ENCODE peak calls at places on chromosome X, in six cellular contexts. R is HEK293T, F is heart left ventricle, J is T-helper 1 cell, T is A549, C is brain microvascular endothelial cell. G is an unnamed sample.
A peak's percentile ranks its signal among the peaks of the same experiment; 100 is the strongest.

GRCh38 chrX:29043751-29044150 is 456.5 kb downstream of the IL1RAPL1 start:
- DNase-seq in R (no peak), F (no peak), J (no peak), T (no peak), C (no peak), G (no peak)

GRCh38 chrX:40152706-40153334 is 55.1 kb upstream of the BCOR start:
- DNase-seq in R (no peak), F (peak; percentile 76), J (no peak), T (peak; percentile 42), C (no peak), G (peak; percentile 81)

GRCh38 chrX:150502979-150503897 is 65.2 kb upstream of the MTM1 start:
- DNase-seq in R (no peak), F (no peak), J (no peak), T (no peak), C (no peak), G (no peak)

GRCh38 chrX:74613350-74614192 is 853 bp downstream of the RLIM start:
- DNase-seq in R (peak; percentile 25), F (no peak), J (no peak), T (peak; percentile 44), C (peak; percentile 6), G (no peak)

GRCh38 chrX:12721042-12721441 is 70.2 kb upstream of the PRPS2 start:
- DNase-seq in R (peak; percentile 11), F (no peak), J (no peak), T (peak; percentile 2), C (no peak), G (no peak)

GRCh38 chrX:1196436-1196835 is 16.0 kb downstream of the CRLF2 start:
- DNase-seq in R (no peak), F (no peak), J (no peak), T (no peak), C (no peak), G (no peak)

GRCh38 chrX:2608638-2609430 is 82.3 kb upstream of the CD99 start:
- DNase-seq in R (peak; percentile 87), F (peak; percentile 89), J (peak; percentile 73), T (peak; percentile 89), C (peak; percentile 65), G (peak; percentile 87)

GRCh38 chrX:107849747-107850478 is 24.2 kb downstream of the MID2 start:
- DNase-seq in R (peak; percentile 28), F (no peak), J (no peak), T (peak; percentile 14), C (no peak), G (no peak)

GRCh38 chrX:150806827-150807226 is 91.6 kb downstream of the CD99L2 start:
- DNase-seq in R (no peak), F (no peak), J (no peak), T (no peak), C (no peak), G (no peak)

GRCh38 chrX:125293792-125294780 is 25.6 kb upstream of the TEX13C start:
- DNase-seq in R (no peak), F (no peak), J (no peak), T (peak; percentile 21), C (no peak), G (no peak)

GRCh38 chrX:95640226-95640625 is 1044.4 kb upstream of the DIAPH2 start:
- DNase-seq in R (no peak), F (no peak), J (no peak), T (no peak), C (no peak), G (no peak)

GRCh38 chrX:53288173-53288572 is 6.8 kb upstream of the IQSEC2 start:
- DNase-seq in R (no peak), F (peak; percentile 75), J (no peak), T (no peak), C (peak; percentile 6), G (no peak)

GRCh38 chrX:20361890-20362262 is 95.2 kb upstream of the RPS6KA3 start:
- DNase-seq in R (peak; percentile 19), F (no peak), J (no peak), T (peak; percentile 91), C (peak; percentile 65), G (no peak)

GRCh38 chrX:154761977-154762528 is 611 bp upstream of the DKC1 start:
- DNase-seq in R (no peak), F (no peak), J (no peak), T (no peak), C (no peak), G (no peak)

GRCh38 chrX:100600769-100601168 is 16.0 kb downstream of the TNMD start:
- DNase-seq in R (no peak), F (no peak), J (no peak), T (no peak), C (no peak), G (no peak)

GRCh38 chrX:153731845-153732215 is 7.2 kb downstream of the ABCD1 start:
- DNase-seq in R (no peak), F (no peak), J (no peak), T (no peak), C (no peak), G (no peak)

GRCh38 chrX:33183366-33183765 is 28.0 kb downstream of the DMD start:
- DNase-seq in R (peak; percentile 7), F (peak; percentile 56), J (no peak), T (no peak), C (peak; percentile 77), G (peak; percentile 53)

GRCh38 chrX:10146350-10146749 is 10.4 kb upstream of the CLCN4 start:
- DNase-seq in R (no peak), F (no peak), J (no peak), T (no peak), C (no peak), G (no peak)

GRCh38 chrX:53186363-53186762 is 38.6 kb downstream of the KDM5C start:
- DNase-seq in R (no peak), F (no peak), J (no peak), T (no peak), C (peak; percentile 31), G (no peak)

GRCh38 chrX:105463483-105463882 is 243.0 kb upstream of the TEX13A start:
- DNase-seq in R (no peak), F (no peak), J (no peak), T (no peak), C (no peak), G (no peak)

GRCh38 chrX:107675823-107676555 is 47.7 kb downstream of the PRPS1 start:
- DNase-seq in R (no peak), F (no peak), J (no peak), T (no peak), C (peak; percentile 30), G (no peak)

GRCh38 chrX:39016551-39016950 is 215.3 kb downstream of the MID1IP1 start:
- DNase-seq in R (no peak), F (no peak), J (no peak), T (no peak), C (no peak), G (no peak)

G was measured in pancreas.